ENCODE peak calls at places on chromosomes 7 and 10, in ten cellular contexts. W is GM13976, U is A549, F is epithelial cell of esophagus, B is AG04450, I is testis, Y is GM12878, L is mucosa of descending colon, P is psoas muscle, G is DND-41. O is an unnamed sample.

GRCh38 chr7:38796636-38797501 is 112.1 kb downstream of the VPS41 start:
- DNase-seq in W (peak), U (peak), F (peak), B (peak), I (peak), Y (peak), L (no peak), P (no peak), G (peak), O (no peak)

GRCh38 chr7:102933763-102934162 is 21.0 kb downstream of the LRRC17 start:
- DNase-seq in W (no peak), U (no peak), F (peak), B (peak), I (peak), Y (no peak), L (peak), P (no peak), G (no peak), O (no peak)

GRCh38 chr10:32954080-32954479 is 4.0 kb downstream of the ITGB1 start:
- DNase-seq in W (no peak), U (no peak), F (no peak), B (no peak), I (no peak), Y (no peak), L (no peak), P (no peak), G (no peak), O (no peak)

GRCh38 chr7:116802784-116803183 is 59.6 kb upstream of the CAPZA2 start:
- DNase-seq in W (peak), U (peak), F (peak), B (no peak), I (peak), Y (no peak), L (no peak), P (no peak), G (peak), O (no peak)

GRCh38 chr10:97048649-97049427 is 136.9 kb downstream of the SLIT1 start:
- DNase-seq in W (no peak), U (no peak), F (no peak), B (no peak), I (no peak), Y (no peak), L (no peak), P (no peak), G (no peak), O (no peak)

GRCh38 chr7:131459256-131459655 is 97.2 kb downstream of the PODXL start:
- DNase-seq in W (no peak), U (no peak), F (peak), B (no peak), I (no peak), Y (no peak), L (no peak), P (no peak), G (no peak), O (no peak)

GRCh38 chr10:103445767-103446567 is 6.2 kb downstream of the CALHM2 start:
- DNase-seq in W (no peak), U (no peak), F (no peak), B (no peak), I (peak), Y (no peak), L (peak), P (peak), G (no peak), O (no peak)

GRCh38 chr10:633279-634245 is 55.9 kb downstream of the DIP2C start:
- DNase-seq in W (no peak), U (no peak), F (no peak), B (no peak), I (peak), Y (no peak), L (peak), P (no peak), G (no peak), O (peak)

GRCh38 chr10:131427253-131427652 is 115.7 kb upstream of the TCERG1L start:
- DNase-seq in W (no peak), U (no peak), F (no peak), B (no peak), I (no peak), Y (no peak), L (no peak), P (no peak), G (no peak), O (no peak)

GRCh38 chr10:80596391-80597257 is 58.9 kb downstream of the SH2D4B start:
- DNase-seq in W (no peak), U (peak), F (peak), B (peak), I (peak), Y (no peak), L (peak), P (no peak), G (peak), O (no peak)

GRCh38 chr7:157738064-157738460 is 401.3 kb downstream of the DNAJB6 start:
- DNase-seq in W (no peak), U (no peak), F (no peak), B (no peak), I (peak), Y (no peak), L (no peak), P (peak), G (no peak), O (no peak)

GRCh38 chr7:159126496-159127345 is 17.9 kb downstream of the VIPR2 start:
- DNase-seq in W (no peak), U (no peak), F (no peak), B (no peak), I (no peak), Y (no peak), L (no peak), P (peak), G (no peak), O (peak)

GRCh38 chr7:99000904-99001442 is 122.6 kb downstream of the TRRAP start:
- DNase-seq in W (no peak), U (no peak), F (no peak), B (no peak), I (peak), Y (no peak), L (no peak), P (no peak), G (no peak), O (no peak)

GRCh38 chr10:4807803-4808507 is 18.1 kb upstream of the AKR1E2 start:
- DNase-seq in W (no peak), U (peak), F (peak), B (peak), I (no peak), Y (no peak), L (no peak), P (no peak), G (no peak), O (no peak)

GRCh38 chr10:31701546-31701945 is 227.1 kb downstream of the ARHGAP12 start:
- DNase-seq in W (no peak), U (no peak), F (no peak), B (no peak), I (no peak), Y (no peak), L (no peak), P (no peak), G (no peak), O (no peak)

GRCh38 chr10:31700222-31700621 is 228.4 kb downstream of the ARHGAP12 start:
- DNase-seq in W (no peak), U (no peak), F (no peak), B (peak), I (no peak), Y (no peak), L (no peak), P (no peak), G (no peak), O (no peak)

GRCh38 chr10:31694929-31695837 is 233.4 kb downstream of the ARHGAP12 start:
- DNase-seq in W (peak), U (no peak), F (no peak), B (no peak), I (no peak), Y (no peak), L (no peak), P (peak), G (no peak), O (no peak)

GRCh38 chr10:31697271-31698168 is 231.1 kb downstream of the ARHGAP12 start:
- DNase-seq in W (no peak), U (no peak), F (no peak), B (peak), I (peak), Y (no peak), L (peak), P (peak), G (no peak), O (peak)

DNA sequence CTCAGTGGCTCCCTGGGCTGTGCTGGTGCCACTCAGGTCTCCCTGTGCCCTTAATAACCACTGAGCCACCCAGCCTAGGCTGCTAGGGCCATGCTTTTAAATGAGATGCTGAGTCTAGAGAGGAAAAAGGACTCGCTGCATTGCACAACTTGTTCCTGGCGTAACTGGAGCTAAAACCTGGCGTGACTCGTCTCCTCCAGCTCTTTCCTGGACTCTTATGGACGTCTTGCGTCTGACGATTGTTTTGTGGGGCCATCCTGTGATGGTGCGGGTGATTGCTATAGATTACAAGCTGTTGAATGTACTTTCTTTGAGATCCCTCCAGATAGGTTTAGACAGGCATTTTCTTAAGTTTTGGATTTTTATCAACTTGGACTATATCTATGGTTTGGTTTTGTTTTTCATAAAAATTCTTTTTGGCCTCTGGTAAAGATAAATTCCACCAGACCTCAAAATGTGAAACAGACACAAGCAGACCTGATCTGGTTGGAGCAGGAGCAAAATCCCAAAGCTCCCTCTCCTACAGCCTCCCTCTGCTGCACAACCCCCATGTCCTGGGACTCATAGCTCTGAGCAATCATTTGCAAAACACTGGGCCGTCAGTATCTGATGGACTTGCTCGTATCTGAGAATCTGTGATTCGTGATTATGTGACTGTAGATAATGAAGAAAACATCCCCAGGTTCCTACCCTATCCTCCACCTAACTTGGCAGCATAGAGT is 230.3 kb downstream of the ARHGAP12 start:
- DNase-seq in W (no peak), U (no peak), F (peak), B (peak), I (peak), Y (no peak), L (no peak), P (peak), G (no peak), O (no peak)
- TF ChIP-seq CTCF in W (no peak), U (no peak), F (no peak), B (no peak), I (no peak), Y (no peak), L (no peak), P (no peak), G (no peak), O (no peak)

DNA sequence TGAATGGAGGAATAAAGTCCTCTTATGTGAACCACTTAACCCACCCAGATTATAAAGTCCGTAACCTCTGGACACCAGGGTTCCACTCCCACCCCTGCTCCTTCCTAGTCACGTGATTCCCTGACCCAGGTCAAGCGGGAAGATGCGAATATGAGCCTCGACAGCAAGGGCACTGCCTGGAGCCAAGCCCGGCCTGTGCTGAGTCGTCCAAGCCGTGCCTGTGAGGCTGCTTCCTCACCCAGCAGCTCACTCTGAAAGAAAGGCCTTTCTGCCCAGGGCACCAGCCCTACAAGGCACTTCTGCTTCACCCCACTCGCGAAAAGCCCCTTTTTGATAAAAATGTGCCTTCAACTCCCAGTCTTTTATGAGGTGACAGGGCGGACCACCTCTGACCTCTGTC is 85.8 kb downstream of the CYTH3 start:
- DNase-seq in W (no peak), U (no peak), F (no peak), B (no peak), I (no peak), Y (no peak), L (no peak), P (no peak), G (no peak), O (no peak)
- TF ChIP-seq CTCF in W (no peak), U (no peak), F (no peak), B (no peak), I (no peak), Y (no peak), L (no peak), P (no peak), G (no peak), O (no peak)

DNA sequence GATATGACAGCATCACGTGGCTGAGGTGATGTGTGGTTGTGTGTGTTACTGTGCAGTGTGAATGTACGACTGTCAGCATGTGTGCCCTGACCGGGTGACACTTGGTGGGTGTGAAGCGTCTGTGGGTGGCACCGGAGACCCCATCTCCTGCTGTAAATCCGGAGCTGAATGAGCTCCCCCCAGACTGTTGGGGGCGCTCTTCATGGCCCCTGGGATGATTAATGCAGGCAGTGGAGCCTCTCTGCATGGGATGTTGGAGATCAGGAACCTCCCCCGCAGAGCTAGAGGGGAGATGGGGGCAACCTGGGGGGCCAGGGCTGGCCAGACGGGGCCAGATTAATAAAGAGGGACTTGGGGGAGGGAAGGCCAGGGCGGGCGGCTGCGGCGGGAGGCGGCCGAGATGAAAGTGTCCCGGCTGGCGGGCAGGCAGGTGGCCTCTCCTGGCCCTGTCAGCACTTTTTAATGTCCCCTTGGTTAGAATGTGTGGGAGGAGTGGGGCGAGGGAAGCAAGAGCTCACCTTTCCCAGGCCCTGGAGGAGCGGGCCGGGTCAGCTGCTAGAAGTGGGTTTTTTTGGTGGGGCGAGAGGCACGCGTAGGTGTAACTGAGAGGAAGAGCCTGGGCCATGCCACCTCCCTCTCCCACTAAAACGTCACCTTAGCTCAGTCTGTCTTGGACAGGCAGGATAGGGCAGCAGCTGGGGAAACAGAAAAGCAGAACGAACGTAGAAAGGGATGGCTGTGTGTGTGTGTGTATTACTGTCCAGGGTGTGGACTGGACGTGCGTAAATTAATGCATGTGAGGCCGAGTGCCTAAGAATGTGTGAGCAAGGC is 34.2 kb downstream of the HIF1AN start:
- DNase-seq in W (no peak), U (no peak), F (no peak), B (no peak), I (peak), Y (no peak), L (no peak), P (no peak), G (no peak), O (no peak)
- TF ChIP-seq CTCF in W (peak), U (no peak), F (no peak), B (no peak), I (peak), Y (peak), L (no peak), P (no peak), G (no peak), O (no peak)

DNA sequence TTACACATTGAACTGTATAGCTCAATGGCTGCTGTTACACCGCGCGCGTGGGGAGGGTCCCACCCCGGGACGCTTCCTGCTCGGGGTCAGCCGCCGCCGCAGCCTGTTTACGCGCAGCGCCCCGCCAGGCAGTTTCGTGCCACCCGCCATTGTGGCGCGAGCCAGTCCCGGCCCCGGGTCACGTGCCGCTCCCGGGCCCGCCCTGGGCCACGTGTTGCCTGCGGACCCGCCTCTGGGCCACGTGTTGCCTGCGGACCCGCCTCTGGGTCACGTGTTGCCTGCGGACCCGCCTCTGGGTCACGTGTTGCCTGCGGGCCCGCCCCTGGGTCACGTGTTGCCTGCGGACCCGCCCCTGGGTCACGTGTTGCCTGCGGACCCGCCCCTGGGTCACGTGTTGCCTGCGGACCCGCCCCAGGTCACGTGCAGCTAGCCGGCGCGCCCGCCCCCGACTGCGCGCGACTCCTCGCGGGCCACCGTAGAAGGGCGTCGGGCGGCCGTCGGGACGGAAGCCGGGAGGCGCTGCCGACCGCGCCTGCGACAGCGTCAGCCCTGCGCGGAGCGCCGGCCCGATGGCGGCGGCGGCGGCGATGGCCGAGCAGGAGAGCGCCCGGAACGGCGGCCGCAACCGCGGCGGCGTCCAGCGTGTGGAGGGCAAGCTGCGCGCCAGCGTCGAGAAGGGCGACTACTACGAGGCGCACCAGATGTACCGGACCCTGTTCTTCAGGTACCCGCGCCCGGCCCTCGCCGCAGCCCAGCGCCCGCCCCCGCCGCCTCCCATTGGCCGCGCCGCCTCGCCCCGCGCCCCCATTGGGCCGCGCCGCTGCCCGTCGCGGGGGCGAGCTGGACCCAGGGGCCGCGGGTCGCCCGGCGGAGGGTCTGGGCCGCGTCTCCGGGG is at the start of gene GET4:
- DNase-seq in W (peak), U (peak), F (peak), B (peak), I (peak), Y (peak), L (peak), P (peak), G (peak), O (peak)
- TF ChIP-seq CTCF in W (peak), U (peak), F (no peak), B (peak), I (peak), Y (peak), L (no peak), P (peak), G (peak), O (no peak)

O was measured in spleen.